ENCODE peak calls at places on chromosomes 7 and 10, in nine cellular contexts. One of them, this sample, is unnamed.
A peak's percentile ranks its signal among the peaks of the same experiment; 100 is the strongest.

GRCh38 chr10:62047960-62048383 is 146.5 kb downstream of the ARID5B start:
- DNase-seq in SK-N-SH: no peak
- DNase-seq in HCT116: no peak
- DNase-seq in GM23338: no peak
- DNase-seq in HL-60: no peak
- DNase-seq in stomach: no peak
- DNase-seq in Panc1: no peak
- DNase-seq in endothelial cell of umbilical vein: peak; percentile 42
- DNase-seq in upper lobe of left lung: no peak
- DNase-seq in this sample: no peak

GRCh38 chr10:122475130-122475529 is 13.8 kb downstream of the HTRA1 start:
- DNase-seq in SK-N-SH: no peak
- DNase-seq in HCT116: no peak
- DNase-seq in GM23338: no peak
- DNase-seq in HL-60: no peak
- DNase-seq in stomach: no peak
- DNase-seq in Panc1: no peak
- DNase-seq in endothelial cell of umbilical vein: peak; percentile 69
- DNase-seq in upper lobe of left lung: peak; percentile 49
- DNase-seq in this sample: no peak

GRCh38 chr7:22485189-22485588 is 14.8 kb downstream of the STEAP1B start:
- DNase-seq in SK-N-SH: no peak
- DNase-seq in HCT116: no peak
- DNase-seq in GM23338: no peak
- DNase-seq in HL-60: no peak
- DNase-seq in stomach: no peak
- DNase-seq in Panc1: no peak
- DNase-seq in endothelial cell of umbilical vein: peak; percentile 52
- DNase-seq in upper lobe of left lung: no peak
- DNase-seq in this sample: no peak

GRCh38 chr10:86586516-86586915 is 64.9 kb upstream of the WAPL start:
- DNase-seq in SK-N-SH: no peak
- DNase-seq in HCT116: no peak
- DNase-seq in GM23338: no peak
- DNase-seq in HL-60: no peak
- DNase-seq in stomach: no peak
- DNase-seq in Panc1: no peak
- DNase-seq in endothelial cell of umbilical vein: no peak
- DNase-seq in upper lobe of left lung: no peak
- DNase-seq in this sample: peak; percentile 40

GRCh38 chr7:51275532-51275931 is 41.1 kb downstream of the COBL start:
- DNase-seq in SK-N-SH: no peak
- DNase-seq in HCT116: no peak
- DNase-seq in GM23338: no peak
- DNase-seq in HL-60: no peak
- DNase-seq in stomach: no peak
- DNase-seq in Panc1: no peak
- DNase-seq in endothelial cell of umbilical vein: no peak
- DNase-seq in upper lobe of left lung: peak; percentile 68
- DNase-seq in this sample: no peak

GRCh38 chr10:75613685-75614587 is 182.5 kb downstream of the LRMDA start:
- DNase-seq in SK-N-SH: no peak
- DNase-seq in HCT116: no peak
- DNase-seq in GM23338: no peak
- DNase-seq in HL-60: no peak
- DNase-seq in stomach: no peak
- DNase-seq in Panc1: no peak
- DNase-seq in endothelial cell of umbilical vein: no peak
- DNase-seq in upper lobe of left lung: no peak
- DNase-seq in this sample: no peak

GRCh38 chr10:68086011-68086410 is 10.9 kb upstream of the HERC4 start:
- DNase-seq in SK-N-SH: no peak
- DNase-seq in HCT116: no peak
- DNase-seq in GM23338: no peak
- DNase-seq in HL-60: no peak
- DNase-seq in stomach: no peak
- DNase-seq in Panc1: no peak
- DNase-seq in endothelial cell of umbilical vein: no peak
- DNase-seq in upper lobe of left lung: no peak
- DNase-seq in this sample: no peak

GRCh38 chr7:133977409-133978274 is 149.5 kb upstream of the LRGUK start:
- DNase-seq in SK-N-SH: no peak
- DNase-seq in HCT116: no peak
- DNase-seq in GM23338: no peak
- DNase-seq in HL-60: no peak
- DNase-seq in stomach: no peak
- DNase-seq in Panc1: no peak
- DNase-seq in endothelial cell of umbilical vein: no peak
- DNase-seq in upper lobe of left lung: no peak
- DNase-seq in this sample: no peak

GRCh38 chr10:116043304-116043703 is 229.7 kb downstream of the GFRA1 start:
- DNase-seq in SK-N-SH: no peak
- DNase-seq in HCT116: no peak
- DNase-seq in GM23338: no peak
- DNase-seq in HL-60: no peak
- DNase-seq in stomach: no peak
- DNase-seq in Panc1: no peak
- DNase-seq in endothelial cell of umbilical vein: no peak
- DNase-seq in upper lobe of left lung: no peak
- DNase-seq in this sample: no peak

GRCh38 chr10:19819419-19820033 is 3.3 kb downstream of the PLXDC2 start:
- DNase-seq in SK-N-SH: peak; percentile 66
- DNase-seq in HCT116: no peak
- DNase-seq in GM23338: peak; percentile 56
- DNase-seq in HL-60: peak; percentile 4
- DNase-seq in stomach: no peak
- DNase-seq in Panc1: peak; percentile 15
- DNase-seq in endothelial cell of umbilical vein: peak; percentile 58
- DNase-seq in upper lobe of left lung: no peak
- DNase-seq in this sample: no peak

GRCh38 chr7:44988718-44989117 is 9.9 kb upstream of the MYO1G start:
- DNase-seq in SK-N-SH: no peak
- DNase-seq in HCT116: no peak
- DNase-seq in GM23338: no peak
- DNase-seq in HL-60: no peak
- DNase-seq in stomach: no peak
- DNase-seq in Panc1: no peak
- DNase-seq in endothelial cell of umbilical vein: no peak
- DNase-seq in upper lobe of left lung: no peak
- DNase-seq in this sample: no peak

GRCh38 chr10:35422236-35422635 is 85.9 kb downstream of the CCNY start:
- DNase-seq in SK-N-SH: no peak
- DNase-seq in HCT116: no peak
- DNase-seq in GM23338: no peak
- DNase-seq in HL-60: no peak
- DNase-seq in stomach: no peak
- DNase-seq in Panc1: no peak
- DNase-seq in endothelial cell of umbilical vein: peak; percentile 91
- DNase-seq in upper lobe of left lung: no peak
- DNase-seq in this sample: no peak

GRCh38 chr10:33822774-33823173 is 488.3 kb upstream of the NRP1 start:
- DNase-seq in SK-N-SH: no peak
- DNase-seq in HCT116: no peak
- DNase-seq in GM23338: no peak
- DNase-seq in HL-60: no peak
- DNase-seq in stomach: no peak
- DNase-seq in Panc1: no peak
- DNase-seq in endothelial cell of umbilical vein: no peak
- DNase-seq in upper lobe of left lung: no peak
- DNase-seq in this sample: no peak

GRCh38 chr7:47610506-47611044 is 28.7 kb upstream of the TNS3 start:
- DNase-seq in SK-N-SH: no peak
- DNase-seq in HCT116: no peak
- DNase-seq in GM23338: no peak
- DNase-seq in HL-60: no peak
- DNase-seq in stomach: no peak
- DNase-seq in Panc1: no peak
- DNase-seq in endothelial cell of umbilical vein: no peak
- DNase-seq in upper lobe of left lung: no peak
- DNase-seq in this sample: no peak

GRCh38 chr10:117168135-117168674 is 29.1 kb upstream of the KCNK18 start:
- DNase-seq in SK-N-SH: peak; percentile 96
- DNase-seq in HCT116: no peak
- DNase-seq in GM23338: peak; percentile 84
- DNase-seq in HL-60: peak; percentile 40
- DNase-seq in stomach: peak; percentile 68
- DNase-seq in Panc1: no peak
- DNase-seq in endothelial cell of umbilical vein: peak; percentile 27
- DNase-seq in upper lobe of left lung: peak; percentile 95
- DNase-seq in this sample: no peak

GRCh38 chr10:70671619-70672164 is 614 bp upstream of the ADAMTS14 start:
- DNase-seq in SK-N-SH: no peak
- DNase-seq in HCT116: no peak
- DNase-seq in GM23338: no peak
- DNase-seq in HL-60: no peak
- DNase-seq in stomach: no peak
- DNase-seq in Panc1: no peak
- DNase-seq in endothelial cell of umbilical vein: no peak
- DNase-seq in upper lobe of left lung: no peak
- DNase-seq in this sample: no peak
- H3K4me3 ChIP-seq in SK-N-SH: peak overlapping the region; percentile 50
- H3K4me3 ChIP-seq in HCT116: peak overlapping the region; percentile 41
- H3K4me3 ChIP-seq in GM23338: peak overlapping the region; percentile 64
- H3K4me3 ChIP-seq in HL-60: peak overlapping the region; percentile 21
- H3K4me3 ChIP-seq in stomach: peak overlapping the region; percentile 51
- H3K4me3 ChIP-seq in Panc1: peak overlapping the region; percentile 30
- H3K4me3 ChIP-seq in endothelial cell of umbilical vein: no peak overlapping the region
- H3K4me3 ChIP-seq in upper lobe of left lung: peak overlapping the region; percentile 39
- H3K4me3 ChIP-seq in this sample: peak overlapping the region; percentile 66

GRCh38 chr10:85137253-85137652 is 808.9 kb downstream of the CCSER2 start:
- DNase-seq in SK-N-SH: no peak
- DNase-seq in HCT116: no peak
- DNase-seq in GM23338: no peak
- DNase-seq in HL-60: no peak
- DNase-seq in stomach: no peak
- DNase-seq in Panc1: no peak
- DNase-seq in endothelial cell of umbilical vein: no peak
- DNase-seq in upper lobe of left lung: no peak
- DNase-seq in this sample: no peak
- TF ChIP-seq POLR2AphosphoS5 in SK-N-SH: no peak
- TF ChIP-seq POLR2AphosphoS5 in HCT116: no peak
- TF ChIP-seq POLR2AphosphoS5 in GM23338: no peak
- TF ChIP-seq POLR2AphosphoS5 in HL-60: no peak
- TF ChIP-seq POLR2AphosphoS5 in stomach: no peak
- TF ChIP-seq POLR2AphosphoS5 in Panc1: no peak
- TF ChIP-seq POLR2AphosphoS5 in endothelial cell of umbilical vein: no peak
- TF ChIP-seq POLR2AphosphoS5 in upper lobe of left lung: no peak
- TF ChIP-seq POLR2AphosphoS5 in this sample: no peak

GRCh38 chr7:90244565-90244908 is 437 bp upstream of the CFAP69 start:
- DNase-seq in SK-N-SH: no peak
- DNase-seq in HCT116: no peak
- DNase-seq in GM23338: no peak
- DNase-seq in HL-60: no peak
- DNase-seq in stomach: no peak
- DNase-seq in Panc1: peak; percentile 10
- DNase-seq in endothelial cell of umbilical vein: no peak
- DNase-seq in upper lobe of left lung: no peak
- DNase-seq in this sample: no peak

GRCh38 chr7:90242369-90243168 is 2.4 kb upstream of the CFAP69 start:
- DNase-seq in SK-N-SH: no peak
- DNase-seq in HCT116: no peak
- DNase-seq in GM23338: no peak
- DNase-seq in HL-60: no peak
- DNase-seq in stomach: no peak
- DNase-seq in Panc1: no peak
- DNase-seq in endothelial cell of umbilical vein: no peak
- DNase-seq in upper lobe of left lung: no peak
- DNase-seq in this sample: no peak

GRCh38 chr7:90244909-90245841 is at the start of gene CFAP69:
- DNase-seq in SK-N-SH: peak; percentile 94
- DNase-seq in HCT116: peak; percentile 73
- DNase-seq in GM23338: peak; percentile 98
- DNase-seq in HL-60: peak; percentile 82
- DNase-seq in stomach: peak; percentile 92
- DNase-seq in Panc1: peak; percentile 64
- DNase-seq in endothelial cell of umbilical vein: peak; percentile 86
- DNase-seq in upper lobe of left lung: peak; percentile 97
- DNase-seq in this sample: peak; percentile 84

GRCh38 chr7:90248706-90249105 is 3.7 kb downstream of the CFAP69 start:
- DNase-seq in SK-N-SH: no peak
- DNase-seq in HCT116: no peak
- DNase-seq in GM23338: no peak
- DNase-seq in HL-60: no peak
- DNase-seq in stomach: no peak
- DNase-seq in Panc1: no peak
- DNase-seq in endothelial cell of umbilical vein: no peak
- DNase-seq in upper lobe of left lung: no peak
- DNase-seq in this sample: no peak

GRCh38 chr7:90246184-90246583 is 1.2 kb downstream of the CFAP69 start:
- DNase-seq in SK-N-SH: no peak
- DNase-seq in HCT116: no peak
- DNase-seq in GM23338: peak; percentile 81
- DNase-seq in HL-60: no peak
- DNase-seq in stomach: no peak
- DNase-seq in Panc1: no peak
- DNase-seq in endothelial cell of umbilical vein: no peak
- DNase-seq in upper lobe of left lung: no peak
- DNase-seq in this sample: no peak
- H3K4me3 ChIP-seq in SK-N-SH: peak overlapping the region; percentile 86
- H3K4me3 ChIP-seq in HCT116: no peak overlapping the region
- H3K4me3 ChIP-seq in GM23338: peak overlapping the region; percentile 68
- H3K4me3 ChIP-seq in HL-60: no peak overlapping the region
- H3K4me3 ChIP-seq in stomach: peak overlapping the region; percentile 91
- H3K4me3 ChIP-seq in Panc1: peak overlapping the region; percentile 85
- H3K4me3 ChIP-seq in endothelial cell of umbilical vein: no peak overlapping the region
- H3K4me3 ChIP-seq in upper lobe of left lung: peak overlapping the region; percentile 94
- H3K4me3 ChIP-seq in this sample: peak overlapping the region; percentile 97

DNA sequence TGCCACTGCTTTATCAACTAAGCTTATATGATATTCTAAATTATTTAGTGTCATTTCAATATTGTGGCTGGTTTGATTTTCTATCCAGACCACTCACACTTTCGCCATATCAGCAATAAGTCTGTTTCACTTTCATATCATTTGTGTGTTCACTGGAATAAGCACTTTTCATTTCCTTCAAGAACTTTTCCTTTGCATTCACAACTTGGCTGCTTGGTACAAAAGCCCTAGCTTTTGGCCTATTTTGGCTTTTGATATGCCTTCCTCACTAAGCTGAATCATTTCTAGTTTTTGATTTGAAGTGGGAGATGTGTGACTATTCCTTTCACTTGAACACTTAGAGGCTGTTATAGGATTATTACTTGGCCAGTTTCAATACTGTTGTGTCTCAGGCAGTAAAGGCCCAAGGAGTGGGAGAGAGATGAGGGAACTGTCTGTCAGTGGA is 120.9 kb upstream of the NAMPT start:
- DNase-seq in SK-N-SH: no peak
- DNase-seq in HCT116: no peak
- DNase-seq in GM23338: no peak
- DNase-seq in HL-60: no peak
- DNase-seq in stomach: no peak
- DNase-seq in Panc1: no peak
- DNase-seq in endothelial cell of umbilical vein: no peak
- DNase-seq in upper lobe of left lung: no peak
- DNase-seq in this sample: no peak
- TF ChIP-seq POLR2AphosphoS5 in SK-N-SH: no peak
- TF ChIP-seq POLR2AphosphoS5 in HCT116: no peak
- TF ChIP-seq POLR2AphosphoS5 in GM23338: no peak
- TF ChIP-seq POLR2AphosphoS5 in HL-60: no peak
- TF ChIP-seq POLR2AphosphoS5 in stomach: no peak
- TF ChIP-seq POLR2AphosphoS5 in Panc1: no peak
- TF ChIP-seq POLR2AphosphoS5 in endothelial cell of umbilical vein: no peak
- TF ChIP-seq POLR2AphosphoS5 in upper lobe of left lung: no peak
- TF ChIP-seq POLR2AphosphoS5 in this sample: no peak